ENCODE peak calls at places on chromosomes 4 and X, in nine cellular contexts. I is type B pancreatic cell, V is heart left ventricle, Y is right lobe of liver, R is HFFc6, L is transverse colon, C is AG04450, Z is endothelial cell, J is Caco-2. Q is an unnamed sample.

GRCh38 chrX:53116101-53116500 is 22.2 kb downstream of the KANTR start:
- DNase-seq in C (no peak), I (no peak), Y (no peak), J (no peak), Z (no peak), R (no peak), V (no peak), L (peak), Q (no peak)

GRCh38 chrX:109350621-109351020 is 131.3 kb downstream of the GUCY2F start:
- DNase-seq in J (no peak), R (no peak), L (no peak), I (no peak), C (no peak), Y (no peak), V (no peak), Z (no peak), Q (no peak)

GRCh38 chr4:119587796-119588195 is 40.8 kb downstream of the PDE5A start:
- DNase-seq in Z (no peak), V (no peak), L (no peak), R (no peak), J (no peak), C (no peak), Y (no peak), I (no peak), Q (no peak)

GRCh38 chrX:39324233-39324632 is 523.0 kb downstream of the MID1IP1 start:
- DNase-seq in Z (no peak), J (no peak), L (no peak), Y (no peak), R (no peak), I (no peak), V (no peak), C (no peak), Q (no peak)

GRCh38 chr4:184732126-184732525 is 1.8 kb downstream of the CENPU start:
- DNase-seq in R (no peak), J (no peak), L (no peak), C (no peak), I (no peak), Y (no peak), Z (no peak), V (no peak), Q (no peak)

GRCh38 chrX:357693-358471 is 28.8 kb downstream of the PPP2R3B start:
- DNase-seq in Z (no peak), Y (peak), C (no peak), R (peak), L (no peak), J (no peak), V (no peak), I (no peak), Q (peak)

GRCh38 chrX:148722966-148723365 is 222.5 kb downstream of the AFF2 start:
- DNase-seq in I (no peak), R (no peak), V (no peak), J (no peak), Y (no peak), L (no peak), C (no peak), Z (no peak), Q (no peak)

GRCh38 chr4:172725581-172725980 is 443.0 kb upstream of the GALNT7 start:
- DNase-seq in C (no peak), L (no peak), I (no peak), Z (no peak), J (no peak), V (no peak), Y (no peak), R (peak), Q (no peak)

DNA sequence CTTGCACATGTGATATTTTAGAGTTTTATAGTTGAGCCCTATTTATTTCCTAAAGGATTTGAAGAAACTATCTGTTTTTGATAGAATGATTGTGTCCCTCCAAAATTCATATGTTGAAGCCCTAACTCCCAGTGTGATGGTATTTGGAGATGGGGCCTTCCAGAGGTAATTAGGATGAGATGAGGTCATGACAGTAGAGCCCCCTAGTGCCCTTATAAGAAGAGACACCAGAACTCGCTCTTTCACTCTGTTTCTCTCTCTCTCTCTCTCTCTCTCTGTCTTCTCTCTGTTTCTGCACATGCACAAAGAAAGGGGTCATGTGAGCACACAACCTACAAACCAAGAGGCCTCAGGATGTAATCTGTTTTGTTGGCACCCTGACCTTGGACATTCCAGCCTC is 921.9 kb upstream of the DIAPH2 start:
- DNase-seq in Y (no peak), R (no peak), Z (no peak), C (no peak), V (no peak), J (no peak), I (no peak), L (no peak), Q (no peak)
- TF ChIP-seq CTCF in Y (no peak), R (no peak), Z (peak), C (no peak), V (no peak), J (peak), I (peak), L (no peak), Q (no peak)

GRCh38 chrX:139762400-139763183 is 54.6 kb upstream of the MCF2 start:
- DNase-seq in Y (no peak), Z (no peak), I (no peak), C (no peak), V (no peak), R (no peak), L (no peak), J (no peak), Q (no peak)

GRCh38 chrX:139758809-139759208 is 50.8 kb upstream of the MCF2 start:
- DNase-seq in L (no peak), C (no peak), Y (no peak), I (no peak), J (no peak), Z (no peak), R (no peak), V (no peak), Q (no peak)

GRCh38 chrX:139758250-139758649 is 50.3 kb upstream of the MCF2 start:
- DNase-seq in J (no peak), V (no peak), I (no peak), R (no peak), Y (no peak), C (no peak), L (no peak), Z (no peak), Q (no peak)

DNA sequence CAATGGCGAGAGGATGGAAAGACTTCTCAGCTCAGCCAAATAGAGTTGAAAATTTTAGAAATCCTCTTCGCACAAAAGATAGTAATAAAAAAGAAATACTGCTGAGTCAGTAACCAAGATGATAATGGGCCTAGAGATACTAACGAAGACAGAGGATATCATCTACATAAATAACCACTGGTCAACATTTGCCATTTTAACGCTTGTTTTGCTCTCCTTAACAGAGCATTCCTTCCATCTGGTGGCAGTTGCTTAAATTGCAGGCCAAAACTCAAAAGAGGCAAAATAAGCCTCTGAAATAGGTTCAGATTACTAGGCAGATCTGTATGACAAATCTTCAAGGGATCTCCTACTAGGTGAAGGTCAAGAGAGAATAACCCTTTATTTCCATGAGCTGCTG is 51.7 kb upstream of the MCF2 start:
- DNase-seq in R (peak), I (no peak), Z (peak), C (no peak), J (no peak), L (no peak), Y (no peak), V (no peak), Q (peak)
- TF ChIP-seq CTCF in R (peak), I (peak), Z (peak), C (peak), J (peak), L (no peak), Y (peak), V (no peak), Q (no peak)

GRCh38 chrX:46376246-46376885 is 168.9 kb downstream of the ZNF674 start:
- DNase-seq in Z (peak), V (no peak), C (peak), R (peak), J (peak), Y (no peak), I (no peak), L (peak), Q (peak)
- TF ChIP-seq CTCF in Z (no peak), V (no peak), C (peak), R (peak), J (peak), Y (peak), I (peak), L (no peak), Q (peak)

DNA sequence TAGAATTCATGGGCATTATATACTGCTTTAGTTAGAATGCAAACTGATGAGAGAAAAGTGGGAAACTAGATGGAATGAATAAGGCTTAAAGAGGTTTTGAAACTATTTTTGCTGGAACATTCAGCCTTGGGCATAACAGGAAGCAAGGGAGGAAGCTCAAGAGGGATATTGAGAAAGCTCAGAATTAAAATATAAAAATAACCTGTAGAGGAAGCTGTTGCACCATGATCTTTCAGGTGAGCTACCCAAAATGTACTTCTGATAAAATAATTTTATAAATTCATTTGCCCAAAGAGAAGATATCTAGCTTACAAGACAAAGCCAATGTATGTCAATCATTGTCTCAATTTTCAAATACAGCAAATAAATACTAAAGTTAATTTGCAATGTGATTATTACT is 11.3 kb downstream of the GC start:
- DNase-seq in C (no peak), V (no peak), Y (no peak), I (no peak), J (no peak), R (no peak), Z (no peak), L (no peak), Q (no peak)
- TF ChIP-seq CTCF in C (no peak), V (no peak), Y (peak), I (peak), J (peak), R (no peak), Z (no peak), L (no peak), Q (no peak)

GRCh38 chr4:98467627-98468072 is 190.8 kb downstream of the TSPAN5 start:
- DNase-seq in Y (peak), L (peak), Z (peak), I (peak), V (peak), J (peak), C (peak), R (peak), Q (peak)
- TF ChIP-seq CTCF in Y (peak), L (peak), Z (peak), I (peak), V (peak), J (peak), C (peak), R (peak), Q (peak)

DNA sequence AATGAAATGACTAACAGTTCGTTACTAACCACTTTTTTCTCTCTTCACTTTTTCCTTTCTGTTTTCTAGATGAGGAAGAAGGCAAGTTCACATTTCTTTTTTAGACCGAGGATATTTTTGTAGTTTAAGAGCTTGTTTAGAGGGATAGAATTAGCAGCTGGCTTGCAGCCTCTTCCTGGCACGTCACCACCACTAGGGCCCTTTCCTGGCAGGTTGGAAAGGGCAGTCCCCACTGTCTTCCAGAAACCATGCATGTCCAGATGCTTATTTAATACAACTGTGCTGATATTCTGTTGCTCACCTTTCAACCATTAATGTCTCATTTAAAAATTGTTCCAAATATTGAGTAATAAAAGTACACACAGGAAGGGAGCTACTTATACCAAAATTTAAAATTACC is 209.5 kb upstream of the PACRGL start:
- DNase-seq in Z (no peak), J (no peak), C (no peak), V (no peak), L (no peak), R (no peak), I (no peak), Y (no peak), Q (no peak)
- TF ChIP-seq CTCF in Z (no peak), J (no peak), C (no peak), V (no peak), L (no peak), R (no peak), I (peak), Y (no peak), Q (no peak)

DNA sequence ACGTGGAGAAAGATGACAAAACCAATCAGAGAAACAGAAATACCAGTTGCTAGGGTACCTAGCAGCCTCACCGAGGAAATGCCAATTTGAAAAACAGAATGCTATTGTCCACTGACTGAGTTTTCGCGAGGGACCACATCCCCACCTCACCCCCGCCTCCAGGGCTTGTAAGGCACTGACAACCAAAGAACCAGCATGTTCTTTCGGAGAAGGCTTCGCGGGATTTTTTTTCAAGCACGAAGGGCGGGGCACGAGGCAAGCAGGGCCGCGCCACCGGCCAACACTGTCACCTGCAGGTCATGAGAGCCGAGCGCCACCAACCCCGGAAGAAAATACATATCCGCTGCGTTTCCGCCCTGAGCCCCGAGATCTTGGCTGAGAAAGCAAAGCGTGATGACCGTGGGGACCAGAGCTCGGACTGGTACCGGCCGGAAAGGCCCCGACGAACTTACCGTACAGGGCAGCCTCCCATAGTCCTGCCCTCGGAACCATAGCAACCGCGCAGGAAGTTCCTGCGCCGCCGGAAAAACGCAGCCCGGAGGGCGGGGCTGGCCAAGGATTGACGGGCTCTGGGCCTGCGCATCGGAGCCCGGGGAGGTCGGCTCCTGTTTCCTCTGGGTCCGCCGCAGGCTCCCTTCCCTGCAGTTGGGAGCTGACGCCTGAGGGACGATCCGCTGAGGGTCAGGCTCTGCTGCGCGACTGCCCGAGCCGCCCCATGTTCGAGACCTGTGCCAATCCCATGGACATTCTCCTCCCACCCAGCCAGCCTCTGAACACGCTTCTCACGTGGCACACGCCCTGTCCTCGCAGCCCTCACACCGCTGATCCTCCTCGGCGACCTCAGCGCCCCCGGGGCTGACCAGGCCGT is 59.2 kb upstream of the PAGE5 start:
- DNase-seq in Z (peak), C (peak), I (peak), L (peak), J (peak), V (peak), Y (peak), R (peak), Q (peak)
- TF ChIP-seq CTCF in Z (no peak), C (peak), I (peak), L (peak), J (peak), V (peak), Y (peak), R (peak), Q (peak)

GRCh38 chrX:12709047-12709446 is 82.2 kb upstream of the PRPS2 start:
- DNase-seq in L (no peak), I (no peak), J (no peak), R (no peak), V (no peak), C (no peak), Y (no peak), Z (no peak), Q (peak)
- TF ChIP-seq CTCF in L (no peak), I (peak), J (peak), R (peak), V (no peak), C (peak), Y (no peak), Z (no peak), Q (peak)

Q was measured in activated CD8-positive, alpha-beta T cell treated with anti-CD3 and anti-CD28 coated beads for 36 hours.